ENCODE peak calls at places on chromosomes 12 and 14, in four cellular contexts. T, A, J and M are unnamed samples.
A peak's percentile ranks its signal among the peaks of the same experiment; 100 is the strongest.

GRCh38 chr14:83483063-83483462 is 1949.4 kb upstream of the SEL1L start:
- DNase-seq in J (no peak), T (no peak), A (no peak), M (no peak)

GRCh38 chr12:121573949-121574520 is 6.8 kb downstream of the KDM2B start:
- DNase-seq in A (no peak), J (no peak), T (no peak), M (no peak)

GRCh38 chr12:39441963-39442894 is 691 bp downstream of the KIF21A start:
- DNase-seq in J (no peak), A (peak; percentile 56), T (peak; percentile 39), M (peak; percentile 24)

GRCh38 chr12:91239497-91239896 is 56.9 kb upstream of the DCN start:
- DNase-seq in J (no peak), A (no peak), T (no peak), M (no peak)

GRCh38 chr14:73700325-73700724 is 13.9 kb downstream of the PNMA1 start:
- DNase-seq in A (no peak), T (no peak), J (no peak), M (no peak)

GRCh38 chr12:79883216-79883615 is 51.7 kb downstream of the PPP1R12A start:
- DNase-seq in J (no peak), A (no peak), T (no peak), M (no peak)

GRCh38 chr12:15701721-15702156 is 87.4 kb downstream of the EPS8 start:
- DNase-seq in T (peak; percentile 22), J (no peak), A (no peak), M (no peak)

GRCh38 chr12:14307004-14307403 is 58.5 kb upstream of the ATF7IP start:
- DNase-seq in J (no peak), T (no peak), A (no peak), M (no peak)

GRCh38 chr12:93569301-93569655 is 3.2 kb upstream of the SOCS2 start:
- DNase-seq in T (no peak), J (no peak), A (no peak), M (no peak)

GRCh38 chr14:80624581-80624980 is 317.0 kb downstream of the CEP128 start:
- DNase-seq in A (no peak), T (no peak), J (no peak), M (no peak)

GRCh38 chr14:80634106-80634758 is 307.3 kb downstream of the CEP128 start:
- DNase-seq in A (no peak), J (no peak), T (no peak), M (no peak)

GRCh38 chr14:80628547-80628946 is 313.0 kb downstream of the CEP128 start:
- DNase-seq in A (no peak), J (no peak), T (no peak), M (no peak)

DNA sequence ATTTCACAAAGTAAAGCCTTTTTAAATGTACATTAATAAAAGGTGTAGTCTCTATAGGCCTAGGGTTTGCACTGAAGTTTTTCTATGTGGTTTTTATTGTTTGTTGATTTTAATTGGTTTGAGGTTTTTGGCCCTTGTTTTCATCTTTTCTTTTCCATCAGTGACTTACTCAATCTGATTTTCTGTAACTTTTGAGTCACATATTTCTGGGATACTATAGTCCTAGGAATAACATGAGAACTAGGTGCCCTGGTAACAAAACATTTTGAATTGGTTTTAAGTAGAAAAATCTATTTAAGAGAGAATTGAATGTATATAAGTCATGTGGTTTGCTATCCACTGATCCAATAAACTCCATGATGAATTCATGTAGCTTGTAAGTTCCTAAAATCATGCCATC is 311.9 kb downstream of the CEP128 start:
- DNase-seq in T (no peak), A (no peak), J (no peak), M (no peak)
- TF ChIP-seq CTCF in T (no peak), A (no peak), J (no peak), M (no peak)

GRCh38 chr12:64469455-64470142 is 17.7 kb downstream of the TBK1 start:
- DNase-seq in A (no peak), J (no peak), T (no peak), M (no peak)
- TF ChIP-seq CTCF in A (no peak), J (no peak), T (no peak), M (no peak)

GRCh38 chr12:96091833-96092232 is 56.4 kb upstream of the LTA4H start:
- DNase-seq in T (peak; percentile 40), J (no peak), A (peak; percentile 53), M (no peak)
- TF ChIP-seq CTCF in T (peak; percentile 25), J (no peak), A (peak; percentile 61), M (no peak)

DNA sequence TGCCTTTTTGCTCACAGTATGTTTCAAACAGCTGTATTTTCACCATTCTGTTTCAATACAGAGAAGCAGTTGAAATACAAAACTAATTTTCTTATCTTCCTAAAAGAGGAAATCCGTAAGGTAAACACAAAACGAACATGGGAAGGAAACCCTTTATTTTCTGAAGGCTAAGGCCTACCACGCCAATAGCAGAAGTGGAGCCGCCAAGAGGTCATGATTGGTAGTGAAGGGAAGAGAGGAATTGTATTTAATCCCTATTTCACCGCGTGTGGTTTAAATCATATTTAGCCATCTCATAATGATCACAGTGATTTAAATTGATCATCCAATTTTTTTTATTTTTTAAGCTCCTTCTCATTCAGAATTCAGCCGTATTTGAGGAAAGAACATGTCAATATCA is 398.2 kb downstream of the PRKD1 start:
- DNase-seq in J (no peak), A (no peak), T (peak; percentile 10), M (peak; percentile 20)
- TF ChIP-seq CTCF in J (no peak), A (peak; percentile 71), T (peak; percentile 34), M (peak; percentile 18)

DNA sequence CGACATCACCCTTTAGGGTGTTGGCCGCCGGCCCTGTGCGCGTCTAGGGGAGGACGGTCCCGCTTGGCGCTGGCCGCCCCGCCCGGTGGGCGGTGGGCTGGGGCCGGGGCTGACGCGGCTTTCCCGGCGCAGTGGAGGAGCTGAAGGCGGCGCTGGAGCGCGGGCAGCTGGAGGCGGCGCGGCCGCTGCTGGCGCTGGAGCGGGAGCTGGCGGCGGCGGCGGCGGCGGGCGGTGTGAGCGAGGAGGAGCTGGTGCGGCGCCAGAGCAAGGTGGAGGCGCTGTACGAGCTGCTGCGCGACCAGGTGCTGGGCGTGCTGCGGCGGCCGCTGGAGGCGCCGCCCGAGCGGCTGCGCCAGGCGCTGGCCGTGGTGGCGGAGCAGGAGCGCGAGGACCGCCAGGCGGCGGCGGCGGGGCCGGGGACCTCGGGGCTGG is 3.6 kb downstream of the TNFAIP2 start:
- DNase-seq in A (peak; percentile 82), J (no peak), T (no peak), M (no peak)
- TF ChIP-seq CTCF in A (peak; percentile 44), J (no peak), T (no peak), M (no peak)

DNA sequence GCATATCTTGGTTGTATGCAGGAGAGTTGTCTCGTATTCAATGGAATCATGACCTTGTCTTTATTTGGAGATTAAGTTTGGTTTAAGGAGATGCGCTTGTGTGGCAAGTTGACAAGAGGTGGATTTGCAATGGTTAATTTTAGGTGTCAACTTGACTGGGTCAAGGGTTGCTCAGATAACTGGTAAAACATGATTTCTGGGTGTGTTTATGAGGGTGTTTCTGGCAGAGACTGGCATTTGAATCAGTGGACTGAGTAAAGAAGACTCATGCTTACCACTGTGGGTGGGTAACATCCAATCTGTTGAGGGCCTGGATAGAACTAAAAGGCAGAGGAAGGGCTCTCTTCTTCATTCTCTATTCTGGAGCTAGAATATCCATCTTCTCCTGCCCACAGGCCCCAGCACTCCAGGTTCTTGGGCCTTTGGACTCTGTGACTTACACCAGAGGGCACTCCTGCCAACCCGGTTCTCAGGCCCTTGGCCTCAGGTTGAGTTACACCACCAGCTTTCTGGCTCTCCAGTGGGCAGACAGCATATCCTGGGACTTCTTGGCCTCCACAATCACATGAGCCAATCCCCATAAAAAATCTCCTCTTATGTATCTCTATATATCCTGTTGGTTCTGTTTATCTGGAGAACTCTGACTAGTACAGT is 141.5 kb upstream of the ARID2 start:
- DNase-seq in A (no peak), J (no peak), T (no peak), M (peak; percentile 16)
- TF ChIP-seq CTCF in A (no peak), J (no peak), T (no peak), M (no peak)